ENCODE peak calls at places on chromosomes 11 and 22, in ten cellular contexts. G is EH; O is AG09309; T is tibial artery; Y is stimulated activated CD4-positive, alpha-beta T cell treated with anti-CD3 and anti-CD28 coated beads, Interleukin-12 subunit alpha, Interleukin-12 subunit beta, amount 100 ng/mL, for 4 hours; P is activated effector memory CD4-positive, alpha-beta T cell treated with anti-CD3 and anti-CD28 coated beads, Interleukin-2, amount 50 U/mL, for 16 hours; F is NCI-H748 treated with DMSO at 0.1 percent for 48 hours; Q is GM19239; A is activated CD4-positive, alpha-beta T cell treated with anti-CD3 and anti-CD28 coated beads, Interleukin-2, amount 50 U/mL, for 1 hour; J is mammary epithelial cell. H is an unnamed sample.

GRCh38 chr11:115920087-115920461 is 415.9 kb upstream of the CADM1 start:
- DNase-seq in J (peak; percentile 46), A (no peak), G (no peak), T (no peak), F (no peak), Y (no peak), P (no peak), O (no peak), Q (no peak), H (no peak)

GRCh38 chr22:17897411-17897810 is 123.1 kb upstream of the BID start:
- DNase-seq in J (peak; percentile 40), Q (no peak), P (no peak), A (no peak), O (no peak), T (no peak), G (no peak), F (no peak), Y (no peak), H (no peak)

GRCh38 chr11:130773436-130773835 is 142.8 kb downstream of the SNX19 start:
- DNase-seq in T (no peak), F (no peak), A (no peak), Y (no peak), O (no peak), Q (no peak), J (no peak), P (no peak), G (peak; percentile 4), H (no peak)

GRCh38 chr11:27926981-27927481 is 180.9 kb downstream of the KIF18A start:
- DNase-seq in T (no peak), O (peak; percentile 85), A (no peak), F (no peak), Y (no peak), G (peak; percentile 99), Q (no peak), J (peak; percentile 74), P (no peak), H (no peak)

GRCh38 chr11:73431431-73431830 is 55.2 kb downstream of the RELT start:
- DNase-seq in F (no peak), T (no peak), Q (no peak), P (no peak), G (no peak), Y (no peak), J (no peak), O (no peak), A (no peak), H (no peak)

GRCh38 chr11:125956371-125956770 is 10.5 kb downstream of the VSIG10L2 start:
- DNase-seq in T (peak; percentile 75), F (no peak), Q (no peak), G (no peak), A (no peak), Y (no peak), O (no peak), J (no peak), P (no peak), H (no peak)

GRCh38 chr11:74090701-74091100 is 80.1 kb downstream of the C2CD3 start:
- DNase-seq in O (no peak), Q (no peak), A (no peak), F (no peak), Y (no peak), T (no peak), G (peak; percentile 23), J (no peak), P (no peak), H (no peak)

GRCh38 chr22:49979587-49980264 is 19.2 kb downstream of the PIM3 start:
- DNase-seq in O (no peak), T (peak; percentile 25), A (no peak), J (no peak), F (no peak), Q (no peak), Y (no peak), P (peak; percentile 74), G (peak; percentile 51), H (peak; percentile 20)

GRCh38 chr22:23361676-23362075 is 181.4 kb downstream of the BCR start:
- DNase-seq in A (no peak), T (no peak), O (no peak), F (no peak), Q (no peak), Y (no peak), J (no peak), G (no peak), P (no peak), H (no peak)

GRCh38 chr11:131372243-131372930 is 2.0 kb downstream of the NTM start:
- DNase-seq in O (no peak), Y (no peak), A (no peak), F (no peak), J (no peak), T (no peak), Q (no peak), P (no peak), G (no peak), H (no peak)

GRCh38 chr11:134224710-134225662 is 515 bp downstream of the VPS26B start:
- DNase-seq in Y (peak; percentile 52), F (no peak), J (peak; percentile 21), A (peak; percentile 45), O (no peak), T (peak; percentile 61), G (peak; percentile 49), Q (no peak), P (peak; percentile 88), H (peak; percentile 50)

GRCh38 chr11:18669211-18669593 is 29.4 kb upstream of the TMEM86A start:
- DNase-seq in F (no peak), G (peak; percentile 11), A (peak; percentile 8), O (no peak), Q (no peak), T (no peak), P (peak; percentile 66), Y (no peak), J (peak; percentile 71), H (no peak)

GRCh38 chr22:34975721-34976120 is 90.2 kb upstream of the ISX start:
- DNase-seq in Q (no peak), J (peak; percentile 19), A (no peak), G (peak; percentile 9), O (no peak), T (no peak), Y (no peak), P (no peak), F (no peak), H (no peak)

GRCh38 chr11:14894657-14895598 is 2.9 kb upstream of the CYP2R1 start:
- DNase-seq in J (no peak), G (peak; percentile 46), A (no peak), Y (no peak), O (peak; percentile 20), Q (no peak), T (peak; percentile 67), P (no peak), F (no peak), H (no peak)

GRCh38 chr22:37801946-37802309 is 5.8 kb upstream of the GCAT start:
- DNase-seq in Q (no peak), A (no peak), O (no peak), T (no peak), F (no peak), P (no peak), G (no peak), Y (no peak), J (no peak), H (no peak)

GRCh38 chr11:58616594-58616993 is 5.9 kb upstream of the CNTF start:
- DNase-seq in P (no peak), Q (no peak), O (peak; percentile 78), J (peak; percentile 69), T (peak; percentile 43), F (no peak), A (no peak), G (peak; percentile 82), Y (no peak), H (no peak)

GRCh38 chr11:68076371-68077042 is 37.7 kb downstream of the TCIRG1 start:
- DNase-seq in G (no peak), J (no peak), F (no peak), T (no peak), O (no peak), A (no peak), P (no peak), Y (no peak), Q (no peak), H (no peak)

GRCh38 chr22:50249382-50250248 is 1.4 kb downstream of the HDAC10 start:
- DNase-seq in P (no peak), Y (no peak), O (no peak), T (no peak), Q (no peak), A (no peak), G (no peak), F (no peak), J (no peak), H (no peak)

GRCh38 chr11:10807629-10808552 is 835 bp downstream of the EIF4G2 start:
- DNase-seq in J (peak; percentile 48), Y (peak; percentile 52), Q (no peak), O (no peak), A (peak; percentile 33), F (peak; percentile 24), G (peak; percentile 74), P (peak; percentile 82), T (peak; percentile 70), H (peak; percentile 29)

GRCh38 chr11:12964650-12965049 is 44.5 kb upstream of the RASSF10 start:
- DNase-seq in F (no peak), J (no peak), A (no peak), G (no peak), T (no peak), O (no peak), P (no peak), Y (no peak), Q (no peak), H (no peak)

GRCh38 chr22:31137721-31138120 is 2.6 kb downstream of the PLA2G3 start:
- DNase-seq in P (no peak), O (no peak), A (no peak), J (no peak), F (no peak), G (no peak), Q (no peak), T (no peak), Y (no peak), H (no peak)

GRCh38 chr11:129346916-129347315 is 28.7 kb upstream of the BARX2 start:
- DNase-seq in G (peak; percentile 6), J (peak; percentile 22), O (no peak), P (no peak), Q (no peak), Y (no peak), T (no peak), F (no peak), A (no peak), H (no peak)

GRCh38 chr22:19611590-19611989 is 87.4 kb upstream of the CLDN5 start:
- DNase-seq in F (no peak), O (no peak), G (no peak), Y (no peak), T (no peak), A (no peak), Q (no peak), P (no peak), J (no peak), H (no peak)

GRCh38 chr11:119356349-119357031 is 10.0 kb upstream of the MFRP start:
- DNase-seq in P (peak; percentile 88), Q (peak; percentile 86), J (no peak), A (peak; percentile 74), Y (peak; percentile 68), O (no peak), G (peak; percentile 76), F (peak; percentile 63), T (peak; percentile 80), H (peak; percentile 58)

GRCh38 chr22:46961591-46962290 is 199.3 kb downstream of the TBC1D22A start:
- DNase-seq in P (no peak), Y (no peak), G (no peak), A (no peak), Q (no peak), J (no peak), F (no peak), O (no peak), T (no peak), H (no peak)

GRCh38 chr22:19530751-19531150 is 6.5 kb upstream of the CLDN5 start:
- DNase-seq in Y (no peak), P (peak; percentile 28), A (no peak), O (no peak), G (no peak), J (no peak), T (no peak), Q (no peak), F (no peak), H (no peak)

GRCh38 chr11:88363566-88364169 is 26.1 kb upstream of the CTSC start:
- DNase-seq in O (no peak), G (peak; percentile 55), P (no peak), F (no peak), T (no peak), J (peak; percentile 47), Q (no peak), Y (no peak), A (no peak), H (no peak)

GRCh38 chr11:94417386-94417987 is 16.3 kb upstream of the GPR83 start:
- DNase-seq in Q (no peak), Y (no peak), G (peak; percentile 55), O (peak; percentile 11), T (no peak), A (no peak), F (peak; percentile 14), P (no peak), J (peak; percentile 16), H (no peak)